ENCODE peak calls at places on chromosomes 12 and 14, in five cellular contexts. I is dorsolateral prefrontal cortex, P is DND-41, K is foreskin fibroblast, M is PC-9. A is an unnamed sample.
A peak's percentile ranks its signal among the peaks of the same experiment; 100 is the strongest.

GRCh38 chr14:102554835-102555819 is 37.3 kb upstream of the RCOR1 start:
- DNase-seq in I (no peak), P (peak; percentile 68), K (peak; percentile 57), M (no peak), A (peak; percentile 52)

GRCh38 chr14:21748869-21749303 is 75.3 kb upstream of the OR4E1 start:
- DNase-seq in I (peak; percentile 49), P (peak; percentile 53), K (peak; percentile 17), M (peak; percentile 38), A (peak; percentile 45)

GRCh38 chr12:91974541-91974940 is 171.1 kb downstream of the BTG1 start:
- DNase-seq in I (no peak), P (no peak), K (peak; percentile 67), M (no peak), A (no peak)

GRCh38 chr14:90943367-90943766 is 117.1 kb downstream of the RPS6KA5 start:
- DNase-seq in I (no peak), P (no peak), K (no peak), M (no peak), A (no peak)

GRCh38 chr14:93271111-93271510 is 61.7 kb downstream of the BTBD7 start:
- DNase-seq in I (no peak), P (no peak), K (no peak), M (no peak), A (no peak)

GRCh38 chr14:96624661-96625435 is 122.7 kb downstream of the PAPOLA start:
- DNase-seq in I (no peak), P (no peak), K (no peak), M (no peak), A (no peak)

GRCh38 chr12:16603916-16604575 is 1.9 kb downstream of the LMO3 start:
- DNase-seq in I (no peak), P (no peak), K (no peak), M (no peak), A (peak; percentile 8)

GRCh38 chr12:114241973-114242434 is 163.9 kb downstream of the TBX5 start:
- DNase-seq in I (no peak), P (no peak), K (no peak), M (no peak), A (no peak)

GRCh38 chr14:68888883-68889282 is 90.2 kb downstream of the ACTN1 start:
- DNase-seq in I (no peak), P (no peak), K (no peak), M (no peak), A (no peak)

GRCh38 chr14:69378274-69378673 is 19.8 kb downstream of the ERH start:
- DNase-seq in I (no peak), P (no peak), K (no peak), M (no peak), A (no peak)

GRCh38 chr12:107373238-107373809 is 280.0 kb upstream of the CRY1 start:
- DNase-seq in I (no peak), P (no peak), K (no peak), M (no peak), A (no peak)

GRCh38 chr14:36194645-36195044 is 18.1 kb upstream of the PTCSC3 start:
- DNase-seq in I (no peak), P (no peak), K (no peak), M (no peak), A (no peak)

GRCh38 chr14:104397956-104398355 is 181.6 kb upstream of the C14orf180 start:
- DNase-seq in I (no peak), P (no peak), K (peak; percentile 22), M (no peak), A (no peak)

GRCh38 chr14:30553311-30553989 is 5.5 kb upstream of the G2E3 start:
- DNase-seq in I (no peak), P (no peak), K (peak; percentile 82), M (peak; percentile 76), A (no peak)

GRCh38 chr14:29805415-29806123 is 122.1 kb downstream of the PRKD1 start:
- DNase-seq in I (no peak), P (no peak), K (peak; percentile 94), M (no peak), A (no peak)

GRCh38 chr14:29927596-29928341 is at the start of gene PRKD1:
- DNase-seq in I (peak; percentile 32), P (no peak), K (peak; percentile 79), M (no peak), A (peak; percentile 53)

GRCh38 chr12:124407074-124407473 is 112.2 kb downstream of the RFLNA start:
- DNase-seq in I (no peak), P (no peak), K (no peak), M (no peak), A (no peak)

GRCh38 chr14:61184117-61184516 is 97.0 kb downstream of the TMEM30B start:
- DNase-seq in I (no peak), P (no peak), K (peak; percentile 97), M (no peak), A (no peak)

GRCh38 chr12:19997996-19998395 is 370.3 kb upstream of the PDE3A start:
- DNase-seq in I (no peak), P (no peak), K (peak; percentile 23), M (no peak), A (no peak)

GRCh38 chr14:64979336-64980074 is 7.2 kb upstream of the FNTB start:
- DNase-seq in I (no peak), P (no peak), K (peak; percentile 45), M (no peak), A (no peak)

GRCh38 chr14:89654998-89655397 is 238.0 kb upstream of the FOXN3 start:
- DNase-seq in I (no peak), P (no peak), K (no peak), M (no peak), A (no peak)

GRCh38 chr14:104512061-104512460 is 67.5 kb upstream of the C14orf180 start:
- DNase-seq in I (no peak), P (no peak), K (no peak), M (peak; percentile 26), A (no peak)

GRCh38 chr12:77324763-77325468 is 259.5 kb upstream of the E2F7 start:
- DNase-seq in I (peak; percentile 70), P (no peak), K (peak; percentile 93), M (no peak), A (peak; percentile 67)

GRCh38 chr12:128137140-128137539 is 129.8 kb upstream of the TMEM132C start:
- DNase-seq in I (no peak), P (no peak), K (no peak), M (no peak), A (no peak)

GRCh38 chr12:102562836-102563425 is 82.6 kb upstream of the IGF1 start:
- DNase-seq in I (no peak), P (no peak), K (no peak), M (peak; percentile 85), A (no peak)

GRCh38 chr12:63362801-63363200 is 211.8 kb upstream of the AVPR1A start:
- DNase-seq in I (no peak), P (no peak), K (peak; percentile 29), M (peak; percentile 39), A (no peak)

GRCh38 chr12:92419201-92419600 is 273.6 kb upstream of the BTG1 start:
- DNase-seq in I (no peak), P (no peak), K (no peak), M (no peak), A (no peak)

GRCh38 chr14:54796961-54797360 is 105.7 kb downstream of the GCH1 start:
- DNase-seq in I (no peak), P (no peak), K (peak; percentile 79), M (no peak), A (no peak)

GRCh38 chr12:49503674-49504180 is 35.1 kb upstream of the KCNH3 start:
- DNase-seq in I (no peak), P (no peak), K (peak; percentile 61), M (no peak), A (no peak)

DNA sequence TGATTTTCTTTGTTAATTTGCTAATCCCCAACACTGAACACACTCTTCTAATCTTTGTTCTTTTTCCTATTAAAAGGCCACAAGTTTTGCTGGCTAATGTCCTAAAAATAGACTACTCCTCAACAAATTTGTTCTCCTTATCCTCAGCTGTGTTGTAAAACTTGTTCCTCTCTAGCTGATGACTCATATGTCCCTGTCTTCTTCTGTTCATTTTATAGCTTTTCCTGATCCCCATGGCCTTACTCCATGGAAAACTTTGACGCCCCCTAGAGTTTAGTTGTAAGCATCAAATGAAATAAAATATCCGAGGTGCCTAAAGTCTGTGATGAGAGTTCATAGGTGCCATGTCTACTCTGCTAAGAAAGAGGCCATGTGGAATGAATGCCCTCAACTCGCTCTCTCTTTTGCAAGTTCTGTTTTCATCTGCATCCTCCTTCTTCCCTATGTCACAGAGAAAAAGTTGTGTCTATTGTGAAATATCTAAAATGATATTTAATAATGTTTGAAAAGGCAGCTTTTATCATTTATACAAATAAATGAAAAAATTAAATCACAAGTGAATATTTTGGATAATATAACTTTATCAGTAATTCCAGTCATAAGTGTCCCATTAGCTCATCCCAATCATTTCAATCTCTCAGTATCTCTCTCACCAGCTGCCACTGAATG is 237.9 kb downstream of the IPO8 start:
- DNase-seq in I (no peak), P (no peak), K (peak; percentile 88), M (peak; percentile 45), A (no peak)
- TF ChIP-seq CTCF in I (no peak), P (no peak), K (peak; percentile 56), M (peak; percentile 63), A (peak; percentile 54)

GRCh38 chr12:55845349-55845748 is 2.6 kb upstream of the MMP19 start:
- DNase-seq in I (no peak), P (no peak), K (no peak), M (no peak), A (no peak)
- TF ChIP-seq CTCF in I (no peak), P (no peak), K (no peak), M (no peak), A (no peak)

GRCh38 chr12:38544357-38545066 is 227.9 kb downstream of the ALG10B start:
- DNase-seq in I (no peak), P (no peak), K (no peak), M (no peak), A (peak; percentile 14)
- TF ChIP-seq CTCF in I (no peak), P (no peak), K (no peak), M (no peak), A (no peak)

GRCh38 chr12:126616441-126616840 is 1551.2 kb downstream of the AACS start:
- DNase-seq in I (no peak), P (no peak), K (no peak), M (no peak), A (no peak)

GRCh38 chr12:126617312-126617711 is 1552.1 kb downstream of the AACS start:
- DNase-seq in I (no peak), P (no peak), K (peak; percentile 0), M (no peak), A (peak; percentile 23)
- TF ChIP-seq CTCF in I (peak; percentile 34), P (peak; percentile 43), K (peak; percentile 27), M (peak; percentile 67), A (peak; percentile 58)

GRCh38 chr12:3293446-3294161 is 197.4 kb upstream of the PRMT8 start:
- DNase-seq in I (no peak), P (no peak), K (peak; percentile 52), M (no peak), A (no peak)
- TF ChIP-seq CTCF in I (no peak), P (no peak), K (no peak), M (no peak), A (no peak)